ENCODE peak calls at places on chromosomes 4 and X, in eight cellular contexts. G, A, Y, L, D, K, C and Z are unnamed samples. For H3K36me3, the result is how much of the 10 kb centered on the place peaks cover.

GRCh38 chr4:105710012-105710600 is 1.5 kb downstream of the GSTCD start:
- DNase-seq in Y (no peak), C (no peak), G (no peak), A (no peak), L (peak), K (no peak), D (peak), Z (no peak)

GRCh38 chr4:8708401-8709021 is 115.9 kb downstream of the CPZ start:
- DNase-seq in L (peak), Y (no peak), D (no peak), G (no peak), K (no peak), C (peak), A (no peak), Z (no peak)

GRCh38 chrX:38045697-38046096 is 39.3 kb downstream of the SYTL5 start:
- DNase-seq in A (peak), D (no peak), L (no peak), K (no peak), Y (peak), C (no peak), G (no peak), Z (peak)

GRCh38 chr4:136302566-136302965 is 1229.7 kb downstream of the PCDH18 start:
- DNase-seq in Y (no peak), K (no peak), D (no peak), C (no peak), L (no peak), A (no peak), G (no peak), Z (no peak)

GRCh38 chr4:100926039-100926717 is 408.4 kb upstream of the EMCN start:
- DNase-seq in D (no peak), G (no peak), L (no peak), A (no peak), K (no peak), Y (no peak), C (no peak), Z (no peak)

GRCh38 chr4:182143086-182143821 is 99.9 kb upstream of the TENM3 start:
- DNase-seq in D (peak), G (no peak), K (no peak), A (no peak), C (no peak), Y (no peak), L (no peak), Z (peak)

GRCh38 chr4:96183630-96184029 is 343.7 kb downstream of the PDHA2 start:
- DNase-seq in Y (no peak), L (no peak), G (no peak), D (no peak), K (no peak), C (no peak), A (no peak), Z (no peak)

GRCh38 chr4:69523385-69524132 is 27.9 kb upstream of the UGT2B4 start:
- DNase-seq in K (no peak), C (no peak), L (no peak), Y (no peak), G (no peak), A (no peak), D (no peak), Z (no peak)

GRCh38 chr4:156137971-156138581 is 184.4 kb upstream of the CTSO start:
- DNase-seq in C (no peak), L (no peak), D (no peak), Y (no peak), K (no peak), G (no peak), A (no peak), Z (no peak)

GRCh38 chrX:43108828-43109227 is 330.9 kb upstream of the PPP1R2C start:
- DNase-seq in A (no peak), G (no peak), L (no peak), K (no peak), C (no peak), Y (no peak), D (no peak), Z (no peak)

GRCh38 chr4:80243274-80244018 is 23.0 kb upstream of the FGF5 start:
- DNase-seq in L (no peak), K (no peak), D (no peak), A (no peak), Y (no peak), G (no peak), C (no peak), Z (no peak)

GRCh38 chr4:508675-509373 is 9.8 kb downstream of the PIGG start:
- DNase-seq in L (no peak), G (no peak), K (no peak), C (no peak), A (no peak), D (no peak), Y (no peak), Z (no peak)
- H3K36me3 ChIP-seq in L (half or more), G (under half), K (half or more), C (under half), A (under half), D (half or more), Y (under half), Z (half or more)

GRCh38 chr4:41256740-41257256 is at the start of gene UCHL1:
- DNase-seq in D (peak), G (peak), C (no peak), K (no peak), A (peak), Y (no peak), L (peak), Z (peak)

GRCh38 chr4:41257257-41257900 is 651 bp downstream of the UCHL1 start:
- DNase-seq in L (peak), C (peak), K (no peak), A (peak), Y (no peak), G (peak), D (peak), Z (peak)

GRCh38 chr4:41260315-41260714 is 3.6 kb downstream of the UCHL1 start:
- DNase-seq in G (no peak), Y (no peak), A (no peak), L (no peak), C (no peak), D (no peak), K (no peak), Z (no peak)

GRCh38 chr4:41257901-41258300 is 1.2 kb downstream of the UCHL1 start:
- DNase-seq in Y (no peak), G (no peak), C (no peak), L (peak), A (no peak), D (no peak), K (no peak), Z (no peak)

GRCh38 chr4:41258783-41259182 is 2.1 kb downstream of the UCHL1 start:
- DNase-seq in D (peak), L (peak), K (no peak), G (peak), C (no peak), Y (peak), A (peak), Z (peak)
- TF ChIP-seq CTCF in D (peak), L (peak), K (no peak), G (peak), C (peak), Y (peak), A (peak), Z (no peak)

DNA sequence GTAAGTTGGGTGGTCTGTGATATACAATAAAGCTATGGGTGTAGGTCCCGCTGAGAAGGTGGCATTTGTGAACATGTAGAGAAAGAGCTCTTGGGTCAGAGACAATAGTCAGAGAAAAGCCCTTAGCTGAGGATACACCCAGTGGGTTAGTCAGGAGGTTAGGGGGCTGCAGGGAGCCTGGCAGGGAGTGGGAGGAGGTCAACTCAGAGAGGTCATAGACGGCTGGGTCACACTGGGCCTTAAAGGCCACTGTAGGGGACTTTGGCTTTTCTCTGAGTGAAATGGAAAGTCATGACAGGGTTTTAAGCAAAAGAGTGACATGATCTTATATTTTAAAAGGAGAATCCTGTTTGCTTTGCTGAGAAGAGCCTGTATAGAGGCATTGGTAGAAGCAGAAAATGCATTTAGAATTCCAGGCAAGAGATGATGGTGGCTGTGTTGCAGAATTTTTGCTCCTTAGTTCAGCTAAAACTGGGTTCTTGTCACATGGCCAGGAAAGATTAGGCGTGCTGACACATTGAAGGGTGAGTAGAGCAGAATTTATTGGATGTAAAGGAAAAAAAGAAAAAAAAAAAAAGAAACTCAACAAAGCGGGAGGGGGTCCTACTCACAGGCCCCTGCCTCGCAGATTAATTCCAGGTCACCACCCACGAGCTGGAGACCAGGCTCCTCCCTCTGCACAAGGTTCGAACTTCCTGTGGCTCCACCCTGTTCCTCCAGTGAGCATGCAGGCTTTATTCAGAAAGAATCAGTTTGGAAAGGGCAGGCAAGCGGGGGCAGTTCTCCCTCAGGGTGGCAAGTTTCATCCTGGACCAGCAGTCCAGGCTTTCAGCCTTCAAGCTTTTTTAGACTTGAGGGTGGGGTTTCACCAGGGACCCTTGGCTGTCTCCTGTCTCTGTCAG is 16.9 kb downstream of the MGST2 start:
- DNase-seq in K (no peak), G (no peak), L (no peak), D (no peak), Y (no peak), C (no peak), A (no peak), Z (peak)
- H3K27ac ChIP-seq in K (no peak), G (no peak), L (no peak), D (no peak), Y (no peak), C (no peak), A (no peak), Z (no peak)

GRCh38 chr4:168917150-168917779 is 92.8 kb downstream of the CBR4 start:
- DNase-seq in C (no peak), A (peak), K (no peak), D (no peak), L (peak), Y (no peak), G (peak), Z (no peak)
- H3K36me3 ChIP-seq in C (under half), A (half or more), K (under half), D (under half), L (under half), Y (under half), G (under half), Z (under half)

DNA sequence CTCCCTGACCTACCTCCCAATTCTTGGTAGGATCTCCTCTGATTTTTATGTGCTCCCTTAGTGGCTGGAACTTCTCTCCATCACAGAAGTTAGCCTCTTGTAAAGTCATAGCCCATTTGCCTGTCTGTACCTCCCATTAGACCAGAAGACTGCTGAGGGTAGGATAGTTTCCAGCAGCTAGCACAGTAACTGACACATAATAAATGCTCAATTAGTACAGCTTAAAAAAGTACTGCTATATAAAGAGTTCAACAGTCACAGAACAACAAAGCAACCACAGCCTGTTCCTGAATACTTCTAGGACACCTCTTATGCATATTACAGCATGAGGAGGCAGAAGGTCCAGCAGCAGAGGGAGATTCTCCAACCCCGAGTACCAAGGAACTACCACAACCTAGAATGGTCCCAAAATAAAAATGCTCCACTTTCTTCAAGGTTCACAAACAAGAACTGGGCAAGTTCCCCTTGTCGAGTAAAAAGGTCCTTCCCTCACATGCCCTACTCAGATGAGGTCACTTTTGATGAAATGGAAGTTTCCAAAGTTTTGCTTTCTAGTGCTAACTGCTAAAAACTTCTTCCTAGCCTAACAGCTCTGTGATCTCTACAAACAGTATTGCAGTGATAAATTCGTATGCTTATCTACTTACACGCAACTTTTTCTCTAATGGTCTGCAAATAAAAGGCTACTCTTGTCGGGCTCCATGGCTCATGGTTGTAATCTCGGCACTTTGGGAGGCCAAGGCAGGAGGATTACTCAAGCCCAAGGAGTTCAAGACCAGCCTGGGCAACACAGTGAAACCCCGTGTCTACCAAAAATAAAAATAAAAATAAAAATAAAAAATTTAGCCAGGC is 12.8 kb downstream of the MECP2 start:
- DNase-seq in G (no peak), D (no peak), K (no peak), C (no peak), L (no peak), Y (no peak), A (no peak), Z (no peak)
- TF ChIP-seq CTCF in G (no peak), D (no peak), K (no peak), C (no peak), L (no peak), Y (no peak), A (no peak), Z (no peak)

DNA sequence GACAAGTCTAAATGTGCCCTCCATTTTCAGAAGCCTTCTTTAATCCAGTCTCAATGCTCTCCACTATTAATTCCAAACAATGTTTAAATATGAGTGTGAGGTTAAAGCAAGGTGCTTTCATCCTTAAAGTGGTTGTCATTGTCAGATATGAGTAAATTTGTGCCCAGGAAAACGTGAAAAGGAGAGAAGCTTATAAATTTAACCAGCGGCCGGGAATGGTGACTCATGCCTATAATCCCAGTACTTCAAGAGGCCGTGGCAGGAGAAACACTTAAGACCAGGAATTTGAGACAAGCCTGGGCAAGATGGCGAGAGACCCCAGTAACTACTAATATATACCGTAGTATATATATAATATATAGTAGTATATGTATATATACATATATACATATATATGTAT is 270.0 kb downstream of the ARHGAP24 start:
- DNase-seq in G (no peak), C (no peak), A (no peak), K (no peak), Y (no peak), D (no peak), L (no peak), Z (no peak)
- H3K27ac ChIP-seq in G (no peak), C (no peak), A (no peak), K (peak), Y (no peak), D (no peak), L (no peak), Z (no peak)

GRCh38 chr4:144667500-144667899 is 21.5 kb downstream of the HHIP start:
- DNase-seq in C (no peak), Y (no peak), L (no peak), K (no peak), A (no peak), D (no peak), G (no peak), Z (no peak)
- H3K36me3 ChIP-seq in C (under half), Y (under half), L (under half), K (under half), A (under half), D (under half), G (under half), Z (under half)

DNA sequence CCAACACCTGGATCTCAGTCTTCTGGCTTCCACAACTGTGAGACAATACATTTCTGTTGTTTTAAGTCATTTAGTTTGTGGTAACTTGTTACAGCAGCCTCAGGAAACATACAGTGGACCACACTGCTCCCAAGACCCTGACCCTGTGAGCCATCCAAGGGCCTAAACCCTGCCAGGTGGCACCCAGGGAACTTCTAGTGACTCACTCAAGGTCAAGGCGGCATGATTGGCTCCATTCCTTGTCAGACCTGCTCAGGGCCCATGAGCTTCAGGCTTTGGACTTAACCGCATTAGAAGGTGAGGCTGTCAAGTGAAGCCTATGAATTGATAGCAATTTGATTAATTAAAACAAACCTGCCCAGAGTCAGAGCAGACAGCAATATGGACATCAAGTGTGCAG is 165.7 kb upstream of the MAMLD1 start:
- DNase-seq in A (no peak), Y (no peak), G (no peak), C (no peak), K (peak), D (no peak), L (no peak), Z (no peak)
- TF ChIP-seq CTCF in A (no peak), Y (no peak), G (no peak), C (no peak), K (no peak), D (no peak), L (no peak), Z (no peak)

DNA sequence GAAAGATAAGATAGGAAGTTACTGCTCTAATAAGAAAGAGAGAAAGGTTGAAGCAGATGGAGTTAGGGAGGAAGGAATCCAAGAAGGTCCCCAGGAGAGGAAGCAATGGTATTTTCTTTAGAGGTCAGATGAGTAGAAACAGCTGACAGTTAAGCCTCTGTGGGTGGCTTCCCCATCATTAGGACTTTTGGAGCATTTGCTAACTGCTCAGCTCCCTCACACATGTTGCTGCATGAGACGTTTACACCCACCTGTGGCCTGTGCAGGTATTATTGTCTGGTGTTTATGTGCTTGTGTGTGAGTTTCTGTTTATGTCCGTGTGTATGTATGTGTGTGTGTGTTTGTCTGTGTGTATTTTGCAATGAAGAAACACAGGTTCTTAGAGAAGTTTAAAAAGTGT is 346.7 kb downstream of the RAB28 start:
- DNase-seq in C (no peak), A (no peak), G (no peak), L (no peak), K (no peak), Y (no peak), D (no peak), Z (no peak)
- H3K27ac ChIP-seq in C (no peak), A (no peak), G (no peak), L (no peak), K (no peak), Y (no peak), D (no peak), Z (no peak)